ENCODE peak calls at places on chromosome 1, in seven cellular contexts. A is neural crest cell; T is NAMALWA; U is PC-3; N is effector CD4-positive, alpha-beta T cell; X is HuH-7.5; V is osteocyte. B is an unnamed sample.
A peak's percentile ranks its signal among the peaks of the same experiment; 100 is the strongest.

GRCh38 chr1:65319141-65319540 is 9.8 kb downstream of the DNAJC6 start:
- DNase-seq in A (no peak), T (no peak), U (no peak), N (no peak), X (no peak), V (no peak), B (no peak)

GRCh38 chr1:113809651-113810602 is 2.3 kb downstream of the RSBN1 start:
- DNase-seq in A (no peak), T (peak; percentile 27), U (peak; percentile 60), N (no peak), X (peak; percentile 16), V (no peak), B (no peak)

GRCh38 chr1:226064816-226065248 is 2.3 kb downstream of the H3-3A start:
- DNase-seq in A (no peak), T (peak; percentile 80), U (peak; percentile 81), N (peak; percentile 26), X (peak; percentile 22), V (peak; percentile 7), B (peak; percentile 39)

GRCh38 chr1:204842892-204843291 is 27.8 kb upstream of the NFASC start:
- DNase-seq in A (no peak), T (no peak), U (no peak), N (no peak), X (no peak), V (no peak), B (no peak)

GRCh38 chr1:45012639-45013278 is 705 bp downstream of the UROD start:
- DNase-seq in A (peak; percentile 16), T (no peak), U (peak; percentile 69), N (no peak), X (peak; percentile 60), V (peak; percentile 86), B (no peak)

GRCh38 chr1:79497193-79497773 is 490.8 kb upstream of the ADGRL4 start:
- DNase-seq in A (peak; percentile 31), T (peak; percentile 68), U (peak; percentile 66), N (no peak), X (no peak), V (no peak), B (peak; percentile 34)

GRCh38 chr1:53712276-53712675 is 26.7 kb downstream of the GLIS1 start:
- DNase-seq in A (no peak), T (no peak), U (peak; percentile 58), N (no peak), X (no peak), V (no peak), B (no peak)

GRCh38 chr1:181319903-181320302 is 163.4 kb upstream of the CACNA1E start:
- DNase-seq in A (no peak), T (no peak), U (no peak), N (no peak), X (no peak), V (peak; percentile 8), B (no peak)

GRCh38 chr1:176826265-176826664 is 338.2 kb downstream of the ASTN1 start:
- DNase-seq in A (no peak), T (no peak), U (no peak), N (no peak), X (no peak), V (no peak), B (no peak)

GRCh38 chr1:46174448-46175231 is at the start of gene TSPAN1:
- DNase-seq in A (no peak), T (no peak), U (no peak), N (no peak), X (no peak), V (no peak), B (no peak)

GRCh38 chr1:115794976-115795375 is 26.5 kb upstream of the CASQ2 start:
- DNase-seq in A (no peak), T (no peak), U (no peak), N (no peak), X (no peak), V (no peak), B (peak; percentile 57)

GRCh38 chr1:153361129-153362109 is 3.8 kb downstream of the S100A9 start:
- DNase-seq in A (no peak), T (no peak), U (no peak), N (no peak), X (no peak), V (no peak), B (no peak)

GRCh38 chr1:152658649-152659048 is 4.5 kb upstream of the LCE2D start:
- DNase-seq in A (no peak), T (no peak), U (no peak), N (no peak), X (no peak), V (no peak), B (no peak)

GRCh38 chr1:203839081-203839480 is 22.3 kb upstream of the SNRPE start:
- DNase-seq in A (no peak), T (no peak), U (no peak), N (no peak), X (no peak), V (no peak), B (no peak)

GRCh38 chr1:109723351-109723750 is 11.3 kb downstream of the GSTM5 start:
- DNase-seq in A (no peak), T (no peak), U (no peak), N (no peak), X (no peak), V (no peak), B (no peak)

GRCh38 chr1:168835153-168835648 is 106.2 kb upstream of the DPT start:
- DNase-seq in A (no peak), T (no peak), U (no peak), N (no peak), X (no peak), V (no peak), B (no peak)

GRCh38 chr1:9843576-9843945 is 19.8 kb upstream of the CLSTN1 start:
- DNase-seq in A (no peak), T (no peak), U (peak; percentile 92), N (no peak), X (no peak), V (no peak), B (no peak)

GRCh38 chr1:234728740-234729139 is 118.8 kb upstream of the IRF2BP2 start:
- DNase-seq in A (no peak), T (no peak), U (no peak), N (no peak), X (no peak), V (no peak), B (no peak)

GRCh38 chr1:8681317-8681650 is 136.2 kb downstream of the RERE start:
- DNase-seq in A (no peak), T (no peak), U (peak; percentile 28), N (no peak), X (no peak), V (no peak), B (no peak)

GRCh38 chr1:94883688-94884087 is 43.2 kb downstream of the CNN3 start:
- DNase-seq in A (no peak), T (peak; percentile 47), U (no peak), N (no peak), X (no peak), V (no peak), B (no peak)

GRCh38 chr1:211474426-211474825 is 17.5 kb downstream of the RD3 start:
- DNase-seq in A (no peak), T (no peak), U (no peak), N (no peak), X (no peak), V (no peak), B (no peak)

GRCh38 chr1:247324913-247325312 is 6.8 kb downstream of the ZNF496 start:
- DNase-seq in A (no peak), T (no peak), U (no peak), N (no peak), X (no peak), V (no peak), B (no peak)

GRCh38 chr1:204148098-204148406 is 3.8 kb downstream of the ETNK2 start:
- DNase-seq in A (no peak), T (no peak), U (no peak), N (no peak), X (no peak), V (no peak), B (no peak)

GRCh38 chr1:177800386-177801058 is 169.3 kb downstream of the SEC16B start:
- DNase-seq in A (no peak), T (no peak), U (peak; percentile 32), N (no peak), X (no peak), V (no peak), B (no peak)

GRCh38 chr1:19179597-19180271 is 30.3 kb downstream of the UBR4 start:
- DNase-seq in A (no peak), T (peak; percentile 49), U (peak; percentile 39), N (no peak), X (no peak), V (no peak), B (no peak)

GRCh38 chr1:32925360-32926142 is 24.4 kb upstream of the TMEM54 start:
- DNase-seq in A (no peak), T (no peak), U (no peak), N (no peak), X (no peak), V (no peak), B (peak; percentile 62)